ENCODE peak calls at places on chromosomes 7 and 10, in four cellular contexts. T, U, W and P are unnamed samples.

GRCh38 chr7:51237727-51238126 is 78.9 kb downstream of the COBL start:
- DNase-seq in T (no peak), U (no peak), W (no peak), P (no peak)

GRCh38 chr7:150415161-150416160 is 35.0 kb upstream of the GIMAP8 start:
- DNase-seq in T (no peak), U (no peak), W (no peak), P (no peak)

GRCh38 chr10:102003541-102003940 is 52.4 kb downstream of the ARMH3 start:
- DNase-seq in T (no peak), U (no peak), W (no peak), P (no peak)

GRCh38 chr7:3302681-3303320 is 1.7 kb downstream of the SDK1 start:
- DNase-seq in T (no peak), U (no peak), W (no peak), P (no peak)

GRCh38 chr10:74827045-74827441 is 643 bp downstream of the KAT6B start:
- DNase-seq in T (no peak), U (no peak), W (no peak), P (no peak)

GRCh38 chr7:104363355-104363754 is 35.0 kb downstream of the LHFPL3 start:
- DNase-seq in T (no peak), U (no peak), W (no peak), P (no peak)

GRCh38 chr10:32851301-32851700 is 106.7 kb downstream of the ITGB1 start:
- DNase-seq in T (no peak), U (no peak), W (no peak), P (no peak)

GRCh38 chr7:30707391-30708351 is 25.4 kb upstream of the CRHR2 start:
- DNase-seq in T (no peak), U (no peak), W (no peak), P (no peak)

GRCh38 chr10:71068811-71069411 is 143.5 kb upstream of the UNC5B start:
- DNase-seq in T (no peak), U (no peak), W (no peak), P (no peak)

GRCh38 chr7:72805526-72806494 is 22.2 kb downstream of the TYW1B start:
- DNase-seq in T (peak), U (peak), W (no peak), P (no peak)

GRCh38 chr7:47458486-47458885 is 123.4 kb downstream of the TNS3 start:
- DNase-seq in T (no peak), U (no peak), W (no peak), P (no peak)

GRCh38 chr10:110226926-110227641 is 19.7 kb downstream of the MXI1 start:
- DNase-seq in T (peak), U (peak), W (no peak), P (peak)

GRCh38 chr10:58275908-58276307 is 6.9 kb downstream of the CISD1 start:
- DNase-seq in T (no peak), U (no peak), W (no peak), P (no peak)

GRCh38 chr7:24834150-24834798 is 77.0 kb upstream of the GSDME start:
- DNase-seq in T (no peak), U (no peak), W (no peak), P (no peak)

GRCh38 chr10:120381924-120382323 is 75.1 kb upstream of the PLPP4 start:
- DNase-seq in T (no peak), U (no peak), W (no peak), P (no peak)

GRCh38 chr10:122279725-122280141 is 8.6 kb downstream of the BTBD16 start:
- DNase-seq in T (no peak), U (peak), W (no peak), P (no peak)

GRCh38 chr7:140723002-140723401 is 26.5 kb downstream of the NDUFB2 start:
- DNase-seq in T (no peak), U (no peak), W (no peak), P (no peak)

GRCh38 chr7:10973061-10973941 is at the start of gene PHF14:
- DNase-seq in T (peak), U (peak), W (peak), P (peak)
- TF ChIP-seq POLR2AphosphoS5 in T (peak), U (peak), W (peak), P (peak)

GRCh38 chr10:112858990-112859520 is 91.0 kb upstream of the TCF7L2 start:
- DNase-seq in T (no peak), U (no peak), W (no peak), P (no peak)
- TF ChIP-seq SPI1 in T (no peak), U (no peak), W (no peak), P (no peak)

GRCh38 chr7:100407285-100408180 is 21.0 kb downstream of the ZCWPW1 start:
- DNase-seq in T (peak), U (peak), W (peak), P (no peak)
- TF ChIP-seq POLR2AphosphoS5 in T (no peak), U (no peak), W (no peak), P (no peak)

DNA sequence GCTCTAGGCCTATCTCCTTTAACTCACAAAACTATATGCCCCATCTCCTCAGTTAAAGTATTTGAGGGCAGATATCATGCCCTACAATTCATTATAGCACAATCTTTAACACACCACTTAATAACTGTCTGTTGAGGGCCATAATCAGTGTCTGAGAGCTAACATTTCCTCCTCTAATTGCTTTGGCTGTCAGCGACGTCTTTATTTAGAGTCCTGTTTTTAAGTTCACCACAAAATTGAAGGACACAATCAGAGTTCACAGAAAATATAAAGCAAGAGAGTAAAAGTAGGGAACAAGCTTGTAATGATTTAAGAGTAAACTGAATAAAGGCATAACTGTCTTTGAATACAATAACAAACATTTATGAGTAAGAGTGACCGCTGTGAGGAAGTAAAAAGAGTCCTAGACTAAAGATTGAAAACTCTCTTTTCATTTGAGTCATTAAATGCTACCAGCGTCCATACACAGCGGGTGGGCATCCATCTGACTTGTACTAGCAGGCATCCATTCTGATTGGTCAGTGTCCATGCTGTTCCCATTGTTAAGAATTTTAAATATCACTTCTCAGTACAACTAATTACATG is 38.3 kb upstream of the ABCB4 start:
- DNase-seq in T (no peak), U (no peak), W (no peak), P (no peak)
- TF ChIP-seq SPI1 in T (no peak), U (no peak), W (no peak), P (no peak)

DNA sequence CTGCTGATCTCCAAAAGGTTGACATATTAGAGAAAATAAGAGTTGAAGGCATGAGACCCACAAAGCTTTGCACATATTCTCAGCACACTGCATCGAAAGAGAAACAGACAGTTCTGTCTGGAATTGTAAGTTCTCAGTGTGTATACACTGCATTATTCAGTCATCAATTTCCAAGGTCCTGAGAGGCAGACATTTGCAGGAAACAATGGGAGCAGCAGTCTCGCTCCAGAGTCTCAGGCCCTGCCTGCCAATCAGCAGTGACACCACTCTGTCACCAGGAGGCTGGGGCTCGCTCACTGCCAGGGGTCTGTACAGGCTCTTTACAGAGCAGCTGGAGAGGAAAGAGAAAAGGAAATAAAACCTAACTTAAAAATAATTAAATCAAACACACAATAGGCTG is 36.3 kb downstream of the JAZF1 start:
- DNase-seq in T (no peak), U (no peak), W (no peak), P (no peak)
- TF ChIP-seq POLR2AphosphoS5 in T (no peak), U (no peak), W (no peak), P (no peak)

GRCh38 chr10:117972168-117972822 is 74.4 kb downstream of the RAB11FIP2 start:
- DNase-seq in T (no peak), U (no peak), W (no peak), P (no peak)
- TF ChIP-seq SPI1 in T (no peak), U (no peak), W (no peak), P (no peak)

DNA sequence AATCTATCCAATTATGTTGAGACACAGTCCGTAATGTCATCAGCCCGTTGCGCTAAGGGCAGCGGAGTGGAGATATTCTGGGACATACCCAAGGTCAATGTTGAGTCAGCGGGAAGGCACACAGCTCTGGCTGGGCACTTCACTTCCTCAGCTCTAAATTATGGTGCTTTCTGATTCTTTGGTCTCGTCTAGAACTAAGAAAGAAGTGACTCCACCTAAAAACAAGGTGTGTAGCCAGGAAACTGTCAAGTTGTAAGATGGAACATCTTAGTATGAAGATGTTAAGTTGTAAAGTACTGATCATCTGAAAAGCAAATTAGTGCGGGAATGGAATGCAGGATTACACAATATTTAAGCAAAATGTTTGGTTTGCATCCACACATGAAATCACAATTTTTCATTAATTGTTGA is 43.1 kb downstream of the BAIAP2L1 start:
- DNase-seq in T (no peak), U (no peak), W (no peak), P (no peak)
- TF ChIP-seq POLR2AphosphoS5 in T (no peak), U (no peak), W (no peak), P (no peak)

DNA sequence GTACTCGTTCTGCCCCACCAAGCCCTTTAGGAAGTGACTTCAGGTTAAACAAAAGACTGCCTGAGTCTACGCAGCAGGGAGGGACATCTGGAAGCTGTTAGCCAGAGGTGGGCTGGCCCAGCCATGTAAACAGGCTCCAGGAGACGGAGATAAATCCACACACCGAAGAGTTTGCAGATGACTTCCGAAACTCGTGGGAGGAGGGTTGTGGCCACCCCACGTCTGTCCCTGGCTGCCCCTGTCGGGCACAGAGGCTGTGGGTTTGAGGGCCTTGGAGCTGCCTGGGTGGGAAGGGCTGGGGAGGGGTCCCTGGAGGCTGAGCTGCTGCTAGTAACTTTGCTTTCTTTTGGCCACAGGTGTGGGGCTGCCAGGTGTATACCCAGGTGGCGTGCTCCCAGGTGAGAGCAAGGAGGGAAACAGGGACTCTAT is 15.6 kb downstream of the ELN start:
- DNase-seq in T (no peak), U (no peak), W (no peak), P (no peak)
- TF ChIP-seq SPI1 in T (no peak), U (no peak), W (no peak), P (no peak)